ENCODE peak calls at places on chromosomes 6 and 20, in ten cellular contexts. One of them, this sample, is unnamed.

GRCh38 chr6:56833127-56833791 is 121.6 kb upstream of the BEND6 start:
- DNase-seq in heart left ventricle: no peak
- DNase-seq in adrenal gland: no peak
- DNase-seq in bronchial epithelial cell: no peak
- DNase-seq in fibroblast of the aortic adventitia: no peak
- DNase-seq in psoas muscle: no peak
- DNase-seq in astrocyte of the spinal cord: no peak
- DNase-seq in suprapubic skin: no peak
- DNase-seq in neuronal stem cell: no peak
- DNase-seq in mammary epithelial cell: no peak
- DNase-seq in this sample: no peak

GRCh38 chr6:108897371-108897770 is 49.1 kb downstream of the ARMC2 start:
- DNase-seq in mammary epithelial cell: peak
- DNase-seq in psoas muscle: no peak
- DNase-seq in astrocyte of the spinal cord: peak
- DNase-seq in heart left ventricle: peak
- DNase-seq in suprapubic skin: no peak
- DNase-seq in fibroblast of the aortic adventitia: peak
- DNase-seq in neuronal stem cell: no peak
- DNase-seq in adrenal gland: no peak
- DNase-seq in bronchial epithelial cell: peak
- DNase-seq in this sample: peak

GRCh38 chr6:122709922-122710512 is 69.5 kb upstream of the FABP7 start:
- DNase-seq in mammary epithelial cell: no peak
- DNase-seq in astrocyte of the spinal cord: no peak
- DNase-seq in adrenal gland: peak
- DNase-seq in fibroblast of the aortic adventitia: no peak
- DNase-seq in heart left ventricle: no peak
- DNase-seq in suprapubic skin: no peak
- DNase-seq in neuronal stem cell: no peak
- DNase-seq in psoas muscle: no peak
- DNase-seq in bronchial epithelial cell: no peak
- DNase-seq in this sample: no peak

GRCh38 chr6:168037856-168038255 is 40.4 kb downstream of the KIF25 start:
- DNase-seq in heart left ventricle: no peak
- DNase-seq in fibroblast of the aortic adventitia: no peak
- DNase-seq in astrocyte of the spinal cord: no peak
- DNase-seq in suprapubic skin: peak
- DNase-seq in bronchial epithelial cell: no peak
- DNase-seq in mammary epithelial cell: peak
- DNase-seq in neuronal stem cell: no peak
- DNase-seq in psoas muscle: no peak
- DNase-seq in adrenal gland: no peak
- DNase-seq in this sample: peak

GRCh38 chr6:88870728-88871330 is 92.6 kb downstream of the RNGTT start:
- DNase-seq in mammary epithelial cell: peak
- DNase-seq in neuronal stem cell: peak
- DNase-seq in bronchial epithelial cell: peak
- DNase-seq in psoas muscle: no peak
- DNase-seq in fibroblast of the aortic adventitia: peak
- DNase-seq in adrenal gland: no peak
- DNase-seq in heart left ventricle: peak
- DNase-seq in astrocyte of the spinal cord: peak
- DNase-seq in suprapubic skin: no peak
- DNase-seq in this sample: no peak

GRCh38 chr6:15962449-15962764 is 166.5 kb upstream of the MYLIP start:
- DNase-seq in heart left ventricle: no peak
- DNase-seq in suprapubic skin: no peak
- DNase-seq in fibroblast of the aortic adventitia: peak
- DNase-seq in bronchial epithelial cell: peak
- DNase-seq in neuronal stem cell: no peak
- DNase-seq in adrenal gland: no peak
- DNase-seq in mammary epithelial cell: peak
- DNase-seq in psoas muscle: no peak
- DNase-seq in astrocyte of the spinal cord: peak
- DNase-seq in this sample: no peak

GRCh38 chr20:38131588-38132121 is 33.4 kb downstream of the TGM2 start:
- DNase-seq in adrenal gland: peak
- DNase-seq in mammary epithelial cell: no peak
- DNase-seq in suprapubic skin: peak
- DNase-seq in fibroblast of the aortic adventitia: no peak
- DNase-seq in psoas muscle: no peak
- DNase-seq in bronchial epithelial cell: no peak
- DNase-seq in neuronal stem cell: no peak
- DNase-seq in heart left ventricle: no peak
- DNase-seq in astrocyte of the spinal cord: no peak
- DNase-seq in this sample: no peak

GRCh38 chr6:155274106-155274505 is 10.3 kb downstream of the CLDN20 start:
- DNase-seq in suprapubic skin: no peak
- DNase-seq in psoas muscle: no peak
- DNase-seq in fibroblast of the aortic adventitia: peak
- DNase-seq in heart left ventricle: no peak
- DNase-seq in neuronal stem cell: no peak
- DNase-seq in mammary epithelial cell: peak
- DNase-seq in bronchial epithelial cell: no peak
- DNase-seq in astrocyte of the spinal cord: peak
- DNase-seq in adrenal gland: no peak
- DNase-seq in this sample: no peak

GRCh38 chr20:10671850-10672578 is 1.8 kb downstream of the JAG1 start:
- DNase-seq in heart left ventricle: peak
- DNase-seq in adrenal gland: peak
- DNase-seq in fibroblast of the aortic adventitia: peak
- DNase-seq in astrocyte of the spinal cord: peak
- DNase-seq in mammary epithelial cell: no peak
- DNase-seq in suprapubic skin: peak
- DNase-seq in bronchial epithelial cell: no peak
- DNase-seq in psoas muscle: peak
- DNase-seq in neuronal stem cell: no peak
- DNase-seq in this sample: peak

GRCh38 chr20:10668677-10669368 is 5.0 kb downstream of the JAG1 start:
- DNase-seq in heart left ventricle: no peak
- DNase-seq in bronchial epithelial cell: no peak
- DNase-seq in suprapubic skin: no peak
- DNase-seq in fibroblast of the aortic adventitia: peak
- DNase-seq in neuronal stem cell: no peak
- DNase-seq in mammary epithelial cell: no peak
- DNase-seq in psoas muscle: no peak
- DNase-seq in astrocyte of the spinal cord: no peak
- DNase-seq in adrenal gland: no peak
- DNase-seq in this sample: no peak

GRCh38 chr20:10670521-10671220 is 3.1 kb downstream of the JAG1 start:
- DNase-seq in neuronal stem cell: no peak
- DNase-seq in fibroblast of the aortic adventitia: peak
- DNase-seq in bronchial epithelial cell: no peak
- DNase-seq in astrocyte of the spinal cord: peak
- DNase-seq in adrenal gland: peak
- DNase-seq in psoas muscle: no peak
- DNase-seq in heart left ventricle: peak
- DNase-seq in suprapubic skin: no peak
- DNase-seq in mammary epithelial cell: no peak
- DNase-seq in this sample: no peak

GRCh38 chr20:10671221-10671849 is 2.5 kb downstream of the JAG1 start:
- DNase-seq in fibroblast of the aortic adventitia: peak
- DNase-seq in adrenal gland: peak
- DNase-seq in astrocyte of the spinal cord: peak
- DNase-seq in mammary epithelial cell: peak
- DNase-seq in suprapubic skin: peak
- DNase-seq in bronchial epithelial cell: peak
- DNase-seq in psoas muscle: no peak
- DNase-seq in heart left ventricle: peak
- DNase-seq in neuronal stem cell: no peak
- DNase-seq in this sample: no peak

GRCh38 chr20:10669843-10670446 is 3.9 kb downstream of the JAG1 start:
- DNase-seq in astrocyte of the spinal cord: no peak
- DNase-seq in mammary epithelial cell: no peak
- DNase-seq in psoas muscle: no peak
- DNase-seq in suprapubic skin: no peak
- DNase-seq in bronchial epithelial cell: no peak
- DNase-seq in heart left ventricle: no peak
- DNase-seq in adrenal gland: no peak
- DNase-seq in neuronal stem cell: no peak
- DNase-seq in fibroblast of the aortic adventitia: no peak
- DNase-seq in this sample: no peak
- H3K4me3 ChIP-seq in astrocyte of the spinal cord: peak
- H3K4me3 ChIP-seq in mammary epithelial cell: peak
- H3K4me3 ChIP-seq in psoas muscle: peak
- H3K4me3 ChIP-seq in suprapubic skin: peak
- H3K4me3 ChIP-seq in bronchial epithelial cell: peak
- H3K4me3 ChIP-seq in heart left ventricle: peak
- H3K4me3 ChIP-seq in adrenal gland: no peak
- H3K4me3 ChIP-seq in neuronal stem cell: peak
- H3K4me3 ChIP-seq in fibroblast of the aortic adventitia: peak
- H3K4me3 ChIP-seq in this sample: no peak

GRCh38 chr20:63470410-63470809 is 2.0 kb downstream of the KCNQ2 start:
- DNase-seq in neuronal stem cell: no peak
- DNase-seq in astrocyte of the spinal cord: no peak
- DNase-seq in psoas muscle: no peak
- DNase-seq in heart left ventricle: no peak
- DNase-seq in bronchial epithelial cell: no peak
- DNase-seq in suprapubic skin: no peak
- DNase-seq in mammary epithelial cell: no peak
- DNase-seq in fibroblast of the aortic adventitia: no peak
- DNase-seq in adrenal gland: no peak
- DNase-seq in this sample: no peak

GRCh38 chr20:63472862-63473390 is 471 bp upstream of the KCNQ2 start:
- DNase-seq in neuronal stem cell: no peak
- DNase-seq in mammary epithelial cell: no peak
- DNase-seq in heart left ventricle: no peak
- DNase-seq in fibroblast of the aortic adventitia: no peak
- DNase-seq in adrenal gland: no peak
- DNase-seq in astrocyte of the spinal cord: no peak
- DNase-seq in suprapubic skin: no peak
- DNase-seq in bronchial epithelial cell: no peak
- DNase-seq in psoas muscle: no peak
- DNase-seq in this sample: no peak

GRCh38 chr20:63472159-63472811 is at the start of gene KCNQ2:
- DNase-seq in astrocyte of the spinal cord: no peak
- DNase-seq in mammary epithelial cell: no peak
- DNase-seq in psoas muscle: no peak
- DNase-seq in fibroblast of the aortic adventitia: no peak
- DNase-seq in heart left ventricle: no peak
- DNase-seq in bronchial epithelial cell: no peak
- DNase-seq in neuronal stem cell: no peak
- DNase-seq in suprapubic skin: no peak
- DNase-seq in adrenal gland: no peak
- DNase-seq in this sample: no peak

GRCh38 chr20:63471002-63471718 is 1.3 kb downstream of the KCNQ2 start:
- DNase-seq in fibroblast of the aortic adventitia: no peak
- DNase-seq in psoas muscle: no peak
- DNase-seq in suprapubic skin: no peak
- DNase-seq in adrenal gland: no peak
- DNase-seq in heart left ventricle: no peak
- DNase-seq in bronchial epithelial cell: no peak
- DNase-seq in neuronal stem cell: no peak
- DNase-seq in astrocyte of the spinal cord: no peak
- DNase-seq in mammary epithelial cell: no peak
- DNase-seq in this sample: no peak

DNA sequence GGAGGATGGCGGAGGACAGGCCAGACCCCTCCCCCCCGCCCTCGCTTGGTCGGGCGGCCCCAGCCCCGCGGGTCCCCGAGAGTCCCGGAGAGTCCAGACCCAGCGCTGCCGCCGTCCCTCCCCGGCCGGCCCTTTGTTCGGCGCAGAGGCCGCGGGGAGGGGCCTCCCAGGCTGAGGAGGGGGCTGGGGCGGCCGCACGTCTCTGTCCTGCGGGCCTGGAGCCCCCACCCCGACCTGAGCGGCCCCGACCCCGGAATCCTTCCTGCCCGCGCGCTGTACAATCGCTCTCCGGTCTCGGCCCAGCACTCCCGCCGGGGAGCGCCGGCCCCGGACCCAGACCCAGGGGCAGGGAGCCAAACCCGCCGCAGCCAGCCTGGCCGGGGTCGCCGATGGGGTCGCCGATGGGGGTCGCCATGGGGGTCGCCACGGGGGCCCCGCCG is 716 bp downstream of the KCNQ2 start:
- DNase-seq in mammary epithelial cell: no peak
- DNase-seq in astrocyte of the spinal cord: no peak
- DNase-seq in neuronal stem cell: no peak
- DNase-seq in bronchial epithelial cell: no peak
- DNase-seq in psoas muscle: no peak
- DNase-seq in adrenal gland: no peak
- DNase-seq in suprapubic skin: no peak
- DNase-seq in heart left ventricle: no peak
- DNase-seq in fibroblast of the aortic adventitia: no peak
- DNase-seq in this sample: no peak
- H3K4me3 ChIP-seq in mammary epithelial cell: no peak
- H3K4me3 ChIP-seq in astrocyte of the spinal cord: no peak
- H3K4me3 ChIP-seq in neuronal stem cell: peak
- H3K4me3 ChIP-seq in bronchial epithelial cell: no peak
- H3K4me3 ChIP-seq in psoas muscle: no peak
- H3K4me3 ChIP-seq in adrenal gland: no peak
- H3K4me3 ChIP-seq in suprapubic skin: peak
- H3K4me3 ChIP-seq in heart left ventricle: no peak
- H3K4me3 ChIP-seq in fibroblast of the aortic adventitia: no peak
- H3K4me3 ChIP-seq in this sample: peak

GRCh38 chr6:117602899-117603588 is 733 bp upstream of the GOPC start:
- DNase-seq in bronchial epithelial cell: no peak
- DNase-seq in adrenal gland: no peak
- DNase-seq in neuronal stem cell: no peak
- DNase-seq in fibroblast of the aortic adventitia: no peak
- DNase-seq in psoas muscle: no peak
- DNase-seq in heart left ventricle: no peak
- DNase-seq in astrocyte of the spinal cord: no peak
- DNase-seq in suprapubic skin: no peak
- DNase-seq in mammary epithelial cell: no peak
- DNase-seq in this sample: no peak

GRCh38 chr6:117601811-117602150 is 530 bp downstream of the GOPC start:
- DNase-seq in psoas muscle: no peak
- DNase-seq in suprapubic skin: no peak
- DNase-seq in astrocyte of the spinal cord: no peak
- DNase-seq in neuronal stem cell: no peak
- DNase-seq in bronchial epithelial cell: peak
- DNase-seq in fibroblast of the aortic adventitia: no peak
- DNase-seq in heart left ventricle: no peak
- DNase-seq in mammary epithelial cell: peak
- DNase-seq in adrenal gland: peak
- DNase-seq in this sample: no peak

GRCh38 chr6:117600008-117600743 is 2.1 kb downstream of the GOPC start:
- DNase-seq in adrenal gland: peak
- DNase-seq in astrocyte of the spinal cord: peak
- DNase-seq in neuronal stem cell: no peak
- DNase-seq in psoas muscle: no peak
- DNase-seq in bronchial epithelial cell: peak
- DNase-seq in mammary epithelial cell: no peak
- DNase-seq in fibroblast of the aortic adventitia: peak
- DNase-seq in suprapubic skin: no peak
- DNase-seq in heart left ventricle: no peak
- DNase-seq in this sample: no peak

GRCh38 chr6:117602151-117602898 is at the start of gene GOPC:
- DNase-seq in heart left ventricle: peak
- DNase-seq in adrenal gland: peak
- DNase-seq in fibroblast of the aortic adventitia: peak
- DNase-seq in neuronal stem cell: peak
- DNase-seq in bronchial epithelial cell: peak
- DNase-seq in astrocyte of the spinal cord: peak
- DNase-seq in psoas muscle: peak
- DNase-seq in mammary epithelial cell: peak
- DNase-seq in suprapubic skin: peak
- DNase-seq in this sample: peak

DNA sequence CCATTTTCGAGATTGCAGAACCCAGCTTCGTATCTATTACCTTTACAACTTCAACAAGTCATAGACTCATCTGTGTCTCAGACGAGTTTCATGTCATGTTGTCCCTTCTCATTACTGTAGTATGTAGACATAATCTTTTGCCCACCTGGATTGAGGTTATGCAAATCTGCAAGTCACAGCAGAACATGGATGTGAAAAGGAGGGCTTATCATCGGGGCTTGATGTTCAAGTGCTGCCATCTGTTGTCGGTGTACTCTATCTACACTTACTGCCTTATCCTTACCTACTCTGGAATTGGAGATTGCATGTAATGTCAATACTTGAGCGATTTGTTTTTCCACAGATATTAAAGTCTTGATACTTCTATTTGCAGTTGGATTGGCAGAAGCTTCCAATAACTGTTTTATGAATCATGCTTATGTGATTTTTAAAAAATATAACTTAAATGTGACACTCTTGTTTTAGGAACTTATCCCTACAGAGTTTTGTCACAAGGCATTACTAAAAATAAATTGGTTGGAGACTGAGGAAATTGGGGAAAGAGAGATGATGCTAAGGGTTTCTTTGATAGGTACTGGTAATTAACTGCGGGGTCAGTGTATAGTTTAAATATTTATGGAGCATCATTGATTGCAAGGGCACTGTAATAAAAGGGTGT is 3.0 kb upstream of the GOPC start:
- DNase-seq in heart left ventricle: peak
- DNase-seq in bronchial epithelial cell: peak
- DNase-seq in neuronal stem cell: peak
- DNase-seq in fibroblast of the aortic adventitia: peak
- DNase-seq in adrenal gland: peak
- DNase-seq in mammary epithelial cell: peak
- DNase-seq in psoas muscle: no peak
- DNase-seq in suprapubic skin: no peak
- DNase-seq in astrocyte of the spinal cord: peak
- DNase-seq in this sample: peak
- H3K4me3 ChIP-seq in heart left ventricle: no peak
- H3K4me3 ChIP-seq in bronchial epithelial cell: no peak
- H3K4me3 ChIP-seq in neuronal stem cell: no peak
- H3K4me3 ChIP-seq in fibroblast of the aortic adventitia: no peak
- H3K4me3 ChIP-seq in adrenal gland: no peak
- H3K4me3 ChIP-seq in mammary epithelial cell: no peak
- H3K4me3 ChIP-seq in psoas muscle: no peak
- H3K4me3 ChIP-seq in suprapubic skin: no peak
- H3K4me3 ChIP-seq in astrocyte of the spinal cord: no peak
- H3K4me3 ChIP-seq in this sample: no peak

DNA sequence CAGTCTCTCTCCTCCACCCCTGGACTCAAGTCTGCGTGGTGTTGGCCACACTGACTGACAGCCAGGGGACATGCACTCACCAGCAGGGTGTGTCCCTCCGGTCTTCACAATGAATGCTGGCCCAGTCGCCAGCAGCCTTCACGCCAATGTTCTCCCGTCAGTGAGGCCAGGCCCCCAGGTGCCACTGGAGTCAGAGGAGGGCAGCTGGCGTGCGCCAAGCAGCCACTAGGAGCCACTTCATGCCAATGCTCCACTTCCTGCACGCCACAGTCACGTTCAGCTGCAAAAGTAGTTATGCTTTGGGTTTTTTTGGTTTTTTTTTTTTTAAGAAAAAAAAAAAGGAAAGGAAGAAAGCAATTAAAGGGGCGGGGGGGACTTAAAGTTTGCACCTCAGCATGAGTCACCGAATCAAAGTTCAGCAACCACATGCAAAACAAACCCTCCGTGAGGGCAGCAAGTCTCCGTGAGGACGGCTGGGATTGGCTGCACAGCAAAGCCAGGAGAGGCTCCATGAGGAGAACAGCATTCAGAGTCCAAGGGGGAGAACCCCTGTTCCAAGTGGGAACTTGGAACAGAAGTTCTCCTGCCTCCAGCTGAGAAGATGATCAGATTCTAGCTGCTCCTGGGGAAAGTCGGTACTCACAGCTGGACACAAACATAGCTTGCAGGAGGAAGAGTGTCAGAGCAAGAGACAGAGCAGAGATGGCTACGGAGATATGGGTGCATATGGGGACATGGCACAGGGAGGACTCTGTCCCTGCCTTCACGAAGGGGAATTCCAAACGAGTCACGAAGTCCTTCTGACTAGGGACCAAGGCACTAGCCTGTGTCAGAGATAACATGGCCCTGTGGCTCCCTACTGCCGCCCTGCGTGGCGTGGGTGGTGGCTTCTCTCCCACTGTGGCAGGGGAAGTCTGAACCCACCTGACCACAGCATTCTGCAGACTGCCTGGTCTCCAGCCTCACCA is at the start of gene ZC3H12D:
- DNase-seq in fibroblast of the aortic adventitia: peak
- DNase-seq in bronchial epithelial cell: no peak
- DNase-seq in suprapubic skin: peak
- DNase-seq in psoas muscle: peak
- DNase-seq in neuronal stem cell: no peak
- DNase-seq in astrocyte of the spinal cord: peak
- DNase-seq in adrenal gland: peak
- DNase-seq in heart left ventricle: peak
- DNase-seq in mammary epithelial cell: no peak
- DNase-seq in this sample: no peak
- H3K4me3 ChIP-seq in fibroblast of the aortic adventitia: no peak
- H3K4me3 ChIP-seq in bronchial epithelial cell: no peak
- H3K4me3 ChIP-seq in suprapubic skin: peak
- H3K4me3 ChIP-seq in psoas muscle: peak
- H3K4me3 ChIP-seq in neuronal stem cell: no peak
- H3K4me3 ChIP-seq in astrocyte of the spinal cord: no peak
- H3K4me3 ChIP-seq in adrenal gland: no peak
- H3K4me3 ChIP-seq in heart left ventricle: peak
- H3K4me3 ChIP-seq in mammary epithelial cell: no peak
- H3K4me3 ChIP-seq in this sample: no peak